ENCODE peak calls at places on chromosomes 13 and 19, in nine cellular contexts. E is thoracic aorta; M is pancreas; G is naive thymus-derived CD4-positive, alpha-beta T cell; J is heart right ventricle; I is caudate nucleus; A is uterus; X is kidney; Q is heart left ventricle. P is an unnamed sample.

GRCh38 chr19:56727731-56728130 is 56.2 kb upstream of the ZNF835 start:
- DNase-seq in G (no peak), X (no peak), J (no peak), Q (no peak), A (no peak), M (no peak), I (no peak), E (no peak), P (no peak)

GRCh38 chr13:50060718-50061117 is 45.5 kb downstream of the KCNRG start:
- DNase-seq in E (no peak), I (no peak), M (no peak), Q (no peak), G (no peak), X (no peak), A (no peak), J (no peak), P (no peak)

GRCh38 chr13:72959643-72960042 is 99.2 kb upstream of the KLF5 start:
- DNase-seq in X (no peak), J (no peak), E (no peak), G (no peak), A (no peak), Q (no peak), I (no peak), M (no peak), P (no peak)

GRCh38 chr19:30653646-30654386 is 281.6 kb downstream of the ZNF536 start:
- DNase-seq in I (no peak), M (peak), Q (no peak), A (no peak), G (no peak), X (no peak), E (no peak), J (no peak), P (no peak)

GRCh38 chr13:75050419-75051066 is 431.4 kb downstream of the TBC1D4 start:
- DNase-seq in Q (no peak), A (no peak), G (no peak), I (no peak), X (no peak), J (no peak), M (no peak), E (no peak), P (no peak)

GRCh38 chr13:97810152-97810551 is 143.3 kb upstream of the IPO5 start:
- DNase-seq in X (no peak), Q (no peak), J (no peak), E (no peak), G (no peak), I (no peak), A (no peak), M (no peak), P (no peak)

GRCh38 chr19:17473041-17473440 is 2.7 kb downstream of the SLC27A1 start:
- DNase-seq in G (no peak), E (no peak), A (no peak), J (no peak), M (no peak), Q (no peak), X (no peak), I (no peak), P (no peak)

GRCh38 chr13:100089633-100090032 is 740 bp downstream of the PCCA start:
- DNase-seq in I (no peak), E (no peak), Q (no peak), A (no peak), G (peak), M (no peak), X (no peak), J (no peak), P (no peak)

GRCh38 chr13:93345642-93346220 is 119.1 kb downstream of the GPC6 start:
- DNase-seq in I (no peak), J (no peak), G (no peak), A (no peak), Q (no peak), M (no peak), X (no peak), E (no peak), P (no peak)

GRCh38 chr13:105545811-105546210 is 989.7 kb downstream of the EFNB2 start:
- DNase-seq in I (no peak), A (no peak), M (no peak), J (no peak), G (no peak), E (no peak), X (no peak), Q (no peak), P (no peak)
- H3K27ac ChIP-seq in I (no peak), A (no peak), M (no peak), J (no peak), G (no peak), E (no peak), X (no peak), Q (no peak), P (no peak)

GRCh38 chr13:112836940-112837339 is 132.1 kb upstream of the MCF2L start:
- DNase-seq in X (no peak), Q (no peak), A (no peak), E (no peak), M (no peak), I (no peak), J (no peak), G (no peak), P (no peak)

GRCh38 chr13:112838038-112838965 is 130.7 kb upstream of the MCF2L start:
- DNase-seq in X (no peak), G (no peak), A (peak), J (no peak), M (no peak), I (no peak), Q (no peak), E (no peak), P (no peak)

GRCh38 chr13:112839347-112840105 is 129.5 kb upstream of the MCF2L start:
- DNase-seq in Q (no peak), J (no peak), E (no peak), M (no peak), I (no peak), G (no peak), A (peak), X (no peak), P (no peak)

GRCh38 chr13:112835796-112836195 is 133.2 kb upstream of the MCF2L start:
- DNase-seq in X (no peak), J (no peak), M (no peak), A (no peak), E (no peak), Q (no peak), G (no peak), I (no peak), P (no peak)

GRCh38 chr13:112837371-112838037 is 131.5 kb upstream of the MCF2L start:
- DNase-seq in J (no peak), A (no peak), Q (no peak), X (no peak), M (no peak), G (no peak), I (no peak), E (no peak), P (no peak)
- H3K27ac ChIP-seq in J (no peak), A (no peak), Q (no peak), X (no peak), M (no peak), G (no peak), I (no peak), E (no peak), P (no peak)

GRCh38 chr19:55461259-55461973 is at the start of gene ISOC2:
- DNase-seq in G (peak), J (peak), I (peak), X (peak), M (peak), A (peak), E (peak), Q (peak), P (peak)

GRCh38 chr19:55460670-55461258 is 678 bp downstream of the ISOC2 start:
- DNase-seq in E (peak), X (peak), I (no peak), G (no peak), Q (peak), A (peak), M (peak), J (peak), P (peak)

GRCh38 chr19:55459551-55459949 is 1.9 kb downstream of the ISOC2 start:
- DNase-seq in E (no peak), X (no peak), Q (no peak), J (no peak), G (no peak), I (no peak), M (no peak), A (no peak), P (no peak)

GRCh38 chr19:55461974-55462628 is 659 bp upstream of the ISOC2 start:
- DNase-seq in I (no peak), A (no peak), X (no peak), G (no peak), E (no peak), M (peak), Q (no peak), J (no peak), P (no peak)

DNA sequence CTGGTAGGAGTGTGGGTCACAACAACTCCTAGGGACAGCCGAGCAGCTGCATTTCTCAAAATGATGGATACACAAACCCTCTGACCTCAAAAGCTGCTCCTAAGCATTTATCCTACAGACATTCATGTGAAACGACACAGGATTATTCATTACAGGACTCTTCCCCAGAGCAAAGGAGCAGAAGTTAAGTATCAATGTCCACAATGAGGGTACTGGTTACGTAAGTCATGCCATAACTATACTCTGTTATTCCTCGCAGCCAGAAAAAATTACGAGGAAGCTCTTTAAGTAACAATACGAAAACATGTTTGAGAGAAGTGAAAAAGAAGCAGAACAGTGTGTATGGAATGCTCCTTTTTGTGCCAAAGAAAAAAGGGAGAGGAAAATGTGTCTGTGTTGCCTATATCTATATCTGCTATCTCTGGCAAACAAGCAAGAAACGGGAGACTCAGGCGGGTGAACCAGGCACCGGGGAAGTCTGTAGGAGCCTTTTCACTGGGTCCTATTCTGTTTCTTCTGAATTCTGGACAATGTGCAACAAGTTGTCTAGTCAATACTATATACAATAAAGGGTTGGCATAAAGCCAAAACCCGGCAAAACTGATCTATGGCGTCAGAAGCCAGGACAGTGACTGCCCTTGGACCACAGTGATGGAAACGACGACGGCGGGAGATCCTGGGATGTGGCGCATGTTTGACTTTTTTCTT is 1.3 kb downstream of the ISOC2 start:
- DNase-seq in G (no peak), J (no peak), Q (no peak), A (no peak), E (no peak), X (no peak), M (peak), I (no peak), P (no peak)
- H3K27ac ChIP-seq in G (no peak), J (peak), Q (peak), A (peak), E (peak), X (no peak), M (peak), I (peak), P (peak)

GRCh38 chr19:41192574-41193419 is at the start of gene CYP2S1:
- DNase-seq in E (no peak), M (no peak), X (no peak), A (no peak), J (no peak), G (no peak), Q (no peak), I (no peak), P (no peak)

GRCh38 chr19:41194157-41194552 is 1.1 kb downstream of the CYP2S1 start:
- DNase-seq in E (no peak), I (no peak), X (no peak), J (no peak), M (no peak), A (no peak), G (no peak), Q (no peak), P (no peak)

GRCh38 chr19:41195675-41196497 is 2.9 kb downstream of the CYP2S1 start:
- DNase-seq in X (no peak), G (no peak), A (no peak), M (no peak), I (no peak), J (no peak), E (no peak), Q (no peak), P (no peak)

GRCh38 chr19:41189425-41190065 is 3.5 kb upstream of the CYP2S1 start:
- DNase-seq in I (no peak), X (no peak), Q (no peak), G (no peak), M (no peak), J (no peak), E (no peak), A (no peak), P (no peak)

GRCh38 chr19:41193420-41194156 is 569 bp downstream of the CYP2S1 start:
- DNase-seq in J (no peak), I (no peak), E (no peak), X (no peak), G (no peak), A (no peak), M (no peak), Q (no peak), P (no peak)
- H3K27ac ChIP-seq in J (no peak), I (no peak), E (no peak), X (no peak), G (no peak), A (no peak), M (no peak), Q (no peak), P (no peak)